ENCODE peak calls at places on chromosomes 1 and 21, in five cellular contexts. K, E, G, Z and Q are unnamed samples.

GRCh38 chr1:14784790-14785773 is 186.6 kb downstream of the KAZN start:
- DNase-seq in K (no peak), E (peak), G (no peak), Z (no peak), Q (no peak)

GRCh38 chr1:161242313-161242712 is 4.3 kb upstream of the NR1I3 start:
- DNase-seq in K (no peak), E (no peak), G (no peak), Z (no peak), Q (no peak)

GRCh38 chr1:8816831-8817412 is 518 bp downstream of the RERE start:
- DNase-seq in K (peak), E (peak), G (peak), Z (no peak), Q (peak)

GRCh38 chr1:66938618-66939017 is 13.8 kb downstream of the MIER1 start:
- DNase-seq in K (no peak), E (no peak), G (no peak), Z (no peak), Q (no peak)

GRCh38 chr1:100700586-100700985 is 19.0 kb upstream of the VCAM1 start:
- DNase-seq in K (no peak), E (no peak), G (no peak), Z (no peak), Q (no peak)

GRCh38 chr1:210293191-210293607 is 35.5 kb upstream of the HHAT start:
- DNase-seq in K (peak), E (no peak), G (peak), Z (no peak), Q (peak)

GRCh38 chr1:50968884-50969610 is 998 bp upstream of the CDKN2C start:
- DNase-seq in K (peak), E (no peak), G (peak), Z (peak), Q (peak)

GRCh38 chr21:45416619-45417018 is 11.7 kb downstream of the COL18A1 start:
- DNase-seq in K (no peak), E (no peak), G (peak), Z (no peak), Q (no peak)

GRCh38 chr1:202888204-202888506 is 794 bp downstream of the RABIF start:
- DNase-seq in K (no peak), E (no peak), G (no peak), Z (no peak), Q (no peak)

GRCh38 chr1:234154320-234155251 is 218.7 kb upstream of the COA6 start:
- DNase-seq in K (no peak), E (peak), G (no peak), Z (peak), Q (no peak)

GRCh38 chr1:13888351-13888996 is 188.5 kb downstream of the PRDM2 start:
- DNase-seq in K (peak), E (no peak), G (no peak), Z (no peak), Q (no peak)

GRCh38 chr21:28705616-28706015 is 287.1 kb downstream of the LTN1 start:
- DNase-seq in K (no peak), E (no peak), G (no peak), Z (no peak), Q (no peak)

GRCh38 chr1:67031121-67031520 is 22.8 kb downstream of the SLC35D1 start:
- DNase-seq in K (no peak), E (no peak), G (no peak), Z (no peak), Q (no peak)

GRCh38 chr1:219265026-219265515 is 91.4 kb downstream of the LYPLAL1 start:
- DNase-seq in K (no peak), E (no peak), G (no peak), Z (no peak), Q (no peak)

GRCh38 chr1:171653796-171654704 is 1.6 kb upstream of the MYOC start:
- DNase-seq in K (no peak), E (no peak), G (no peak), Z (no peak), Q (no peak)

GRCh38 chr1:53896673-53897229 is 2.8 kb downstream of the DIO1 start:
- DNase-seq in K (no peak), E (no peak), G (no peak), Z (peak), Q (no peak)

GRCh38 chr1:234549447-234550021 is 60.4 kb downstream of the IRF2BP2 start:
- DNase-seq in K (no peak), E (no peak), G (no peak), Z (no peak), Q (no peak)

GRCh38 chr1:28163496-28164120 is 12.9 kb downstream of the PTAFR start:
- DNase-seq in K (no peak), E (no peak), G (no peak), Z (no peak), Q (no peak)

GRCh38 chr1:247452447-247453039 is 5.4 kb downstream of the OR2B11 start:
- DNase-seq in K (no peak), E (no peak), G (no peak), Z (no peak), Q (no peak)

GRCh38 chr1:204357551-204357950 is 2.2 kb downstream of the PLEKHA6 start:
- DNase-seq in K (no peak), E (peak), G (peak), Z (no peak), Q (no peak)

GRCh38 chr1:6141601-6142000 is 38.5 kb downstream of the CHD5 start:
- DNase-seq in K (no peak), E (peak), G (no peak), Z (no peak), Q (no peak)

GRCh38 chr1:183548136-183548535 is 42.1 kb downstream of the NCF2 start:
- DNase-seq in K (no peak), E (no peak), G (no peak), Z (no peak), Q (no peak)

GRCh38 chr21:41622831-41623548 is 115.0 kb upstream of the TMPRSS2 start:
- DNase-seq in K (no peak), E (no peak), G (no peak), Z (no peak), Q (no peak)

GRCh38 chr1:23799570-23800395 is 771 bp downstream of the GALE start:
- DNase-seq in K (peak), E (peak), G (no peak), Z (peak), Q (peak)

GRCh38 chr1:226308723-226309397 is at the start of gene LIN9:
- DNase-seq in K (peak), E (peak), G (peak), Z (peak), Q (peak)
- TF ChIP-seq POLR2A in K (peak), E (peak), G (no peak), Z (peak), Q (no peak)

DNA sequence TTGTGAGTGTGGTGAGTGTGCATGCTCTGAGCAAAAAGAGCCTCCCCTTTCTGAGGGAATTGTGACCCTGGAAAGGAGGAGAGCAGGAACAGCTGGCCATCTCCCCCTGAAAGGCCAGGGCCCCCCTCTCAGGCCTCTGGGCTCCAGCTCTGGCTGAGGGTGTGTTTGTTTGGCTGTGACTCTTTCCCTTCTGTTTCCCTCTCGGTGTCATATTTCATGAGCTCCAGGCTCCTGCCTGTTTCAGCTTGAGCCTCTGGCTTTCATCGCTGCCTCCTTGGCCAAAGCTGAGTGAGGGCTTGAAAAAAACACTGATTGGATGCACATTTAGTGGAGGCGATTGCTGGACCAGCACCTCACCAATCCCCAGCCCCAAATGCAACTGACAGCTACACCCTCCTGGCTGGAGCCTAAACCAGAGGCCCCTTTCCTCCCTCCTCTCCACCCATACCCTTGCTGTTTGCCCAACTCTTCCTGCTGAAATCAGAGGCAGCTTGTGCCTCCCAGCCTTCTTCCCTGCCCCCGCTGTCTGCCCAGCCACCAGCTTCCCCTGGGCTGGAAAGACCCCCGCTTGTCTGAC is 64.1 kb downstream of the DDR2 start:
- DNase-seq in K (peak), E (peak), G (peak), Z (peak), Q (peak)
- H3K4me3 ChIP-seq in K (no peak), E (no peak), G (no peak), Z (no peak), Q (no peak)

GRCh38 chr1:228457017-228457395 is 30.2 kb upstream of the RNF187 start:
- DNase-seq in K (no peak), E (no peak), G (no peak), Z (no peak), Q (no peak)
- TF ChIP-seq CTCF in K (no peak), E (no peak), G (no peak), Z (no peak), Q (no peak)

GRCh38 chr1:33575324-33575879 is 103.0 kb downstream of the ZSCAN20 start:
- DNase-seq in K (no peak), E (no peak), G (no peak), Z (no peak), Q (no peak)
- TF ChIP-seq POLR2A in K (no peak), E (no peak), G (no peak), Z (no peak), Q (no peak)

GRCh38 chr1:156523801-156524480 is 23.4 kb upstream of the MEF2D start:
- DNase-seq in K (no peak), E (peak), G (no peak), Z (no peak), Q (no peak)

GRCh38 chr1:156525856-156526479 is 25.4 kb upstream of the MEF2D start:
- DNase-seq in K (no peak), E (no peak), G (no peak), Z (no peak), Q (no peak)

GRCh38 chr1:156522443-156522970 is 21.9 kb upstream of the MEF2D start:
- DNase-seq in K (no peak), E (no peak), G (no peak), Z (no peak), Q (no peak)

GRCh38 chr1:156524985-156525590 is 24.5 kb upstream of the MEF2D start:
- DNase-seq in K (no peak), E (no peak), G (no peak), Z (no peak), Q (no peak)

GRCh38 chr1:156524481-156524869 is 23.9 kb upstream of the MEF2D start:
- DNase-seq in K (no peak), E (peak), G (no peak), Z (no peak), Q (no peak)
- H3K4me3 ChIP-seq in K (no peak), E (no peak), G (no peak), Z (no peak), Q (no peak)

GRCh38 chr1:98661544-98662353 is at the start of gene SNX7:
- DNase-seq in K (peak), E (peak), G (peak), Z (peak), Q (peak)
- TF ChIP-seq CTCF in K (no peak), E (no peak), G (no peak), Z (no peak), Q (no peak)

GRCh38 chr1:107454786-107455185 is 313.9 kb downstream of the NTNG1 start:
- DNase-seq in K (no peak), E (no peak), G (no peak), Z (no peak), Q (no peak)

GRCh38 chr1:107449326-107449725 is 308.5 kb downstream of the NTNG1 start:
- DNase-seq in K (no peak), E (no peak), G (no peak), Z (no peak), Q (no peak)

GRCh38 chr1:107451735-107452134 is 310.9 kb downstream of the NTNG1 start:
- DNase-seq in K (no peak), E (no peak), G (no peak), Z (no peak), Q (no peak)

GRCh38 chr1:107450899-107451664 is 310.2 kb downstream of the NTNG1 start:
- DNase-seq in K (no peak), E (no peak), G (no peak), Z (no peak), Q (no peak)
- TF ChIP-seq POLR2A in K (no peak), E (no peak), G (no peak), Z (no peak), Q (no peak)

GRCh38 chr1:198483006-198483405 is 57.5 kb downstream of the ATP6V1G3 start:
- DNase-seq in K (no peak), E (no peak), G (no peak), Z (no peak), Q (no peak)

GRCh38 chr1:198491028-198491427 is 49.5 kb downstream of the ATP6V1G3 start:
- DNase-seq in K (no peak), E (no peak), G (no peak), Z (no peak), Q (no peak)

GRCh38 chr1:198490224-198490623 is 50.3 kb downstream of the ATP6V1G3 start:
- DNase-seq in K (no peak), E (no peak), G (no peak), Z (no peak), Q (no peak)

GRCh38 chr1:198483645-198484044 is 56.8 kb downstream of the ATP6V1G3 start:
- DNase-seq in K (no peak), E (no peak), G (no peak), Z (no peak), Q (no peak)

GRCh38 chr1:198486903-198487302 is 53.6 kb downstream of the ATP6V1G3 start:
- DNase-seq in K (no peak), E (no peak), G (no peak), Z (no peak), Q (no peak)
- H3K4me3 ChIP-seq in K (no peak), E (no peak), G (no peak), Z (no peak), Q (no peak)

DNA sequence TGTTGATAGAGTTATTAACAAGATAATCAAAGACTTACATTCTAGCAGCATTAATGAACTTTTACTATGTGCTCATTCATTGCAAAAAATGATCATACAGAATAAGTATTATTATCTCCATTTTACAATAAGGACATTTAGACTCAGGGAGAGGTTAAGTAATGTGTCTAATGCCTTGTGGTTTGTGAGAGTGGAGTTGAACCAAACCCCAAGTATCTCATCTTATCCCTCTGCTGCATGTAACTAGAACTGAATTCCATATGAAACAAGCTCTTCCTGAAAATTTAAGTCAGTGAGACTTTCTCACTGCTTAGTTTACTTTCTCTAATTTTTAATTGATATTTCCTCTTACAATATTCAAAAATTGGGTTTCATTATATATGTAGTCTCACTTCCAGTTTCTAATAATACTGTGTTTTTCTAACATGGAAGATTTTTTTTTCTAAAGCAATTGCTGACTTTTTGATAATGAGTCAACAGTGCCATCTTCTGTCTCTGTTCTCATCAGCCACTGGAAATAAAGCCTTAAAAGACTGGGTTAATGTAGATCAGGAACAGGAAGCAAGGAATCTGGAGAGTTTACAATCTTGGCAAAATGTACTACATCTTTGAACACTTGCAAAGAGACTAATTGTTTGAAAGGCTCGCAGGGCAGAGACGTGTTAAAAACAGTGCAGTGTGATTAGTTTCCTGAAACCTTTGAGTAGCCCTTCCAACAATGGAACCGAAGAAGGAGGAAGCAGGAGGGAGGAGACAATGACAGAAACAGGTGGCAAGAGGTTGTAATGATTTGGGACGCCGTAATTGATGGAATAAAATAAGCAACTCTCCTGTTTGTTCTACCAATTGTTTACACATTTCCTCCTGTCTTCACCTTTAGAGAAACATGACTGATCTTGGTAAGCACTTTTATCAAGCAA is 567.6 kb downstream of the MRPL39 start:
- DNase-seq in K (no peak), E (peak), G (no peak), Z (no peak), Q (no peak)
- TF ChIP-seq CTCF in K (peak), E (no peak), G (peak), Z (peak), Q (no peak)

DNA sequence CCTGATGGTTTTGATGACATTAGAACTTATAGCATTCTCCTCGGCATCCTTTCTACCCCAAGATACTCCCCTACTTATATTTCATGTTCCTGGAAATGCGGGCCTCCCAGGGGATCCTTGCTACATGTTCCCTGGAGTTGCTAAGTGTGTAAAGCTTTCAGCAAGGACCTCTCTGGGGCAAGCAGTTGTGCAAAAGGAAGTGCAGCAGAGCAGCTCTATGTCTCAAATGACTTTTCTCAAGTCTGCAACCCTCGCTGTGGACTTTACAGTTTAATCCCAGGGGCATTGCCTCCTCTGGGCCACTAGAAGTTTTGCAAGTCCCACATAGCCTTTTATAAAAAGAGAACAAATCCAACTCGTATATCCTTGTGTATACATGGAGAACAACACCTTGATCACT is 20.8 kb upstream of the MNDA start:
- DNase-seq in K (no peak), E (no peak), G (no peak), Z (no peak), Q (no peak)
- TF ChIP-seq POLR2A in K (no peak), E (no peak), G (no peak), Z (no peak), Q (no peak)